ENCODE peak calls at places on chromosomes 6 and 20, in four cellular contexts. K is activated CD4-positive, alpha-beta T cell treated with anti-CD3 and anti-CD28 coated beads, Interleukin-2, amount 50 U/mL, for 24 hours; M is non-pigmented ciliary epithelial cell; E is retina. I is an unnamed sample.

GRCh38 chr6:2485116-2485515 is 239.7 kb upstream of the GMDS start:
- DNase-seq in E (no peak), K (no peak), M (no peak), I (no peak)

GRCh38 chr20:2507464-2507863 is 1.3 kb downstream of the ZNF343 start:
- DNase-seq in E (no peak), M (no peak), K (no peak), I (no peak)

GRCh38 chr20:19540401-19540800 is 217.7 kb upstream of the RIN2 start:
- DNase-seq in M (no peak), E (no peak), K (no peak), I (no peak)

GRCh38 chr6:116221067-116221466 is 32.8 kb downstream of the TSPYL4 start:
- DNase-seq in E (no peak), K (no peak), M (no peak), I (no peak)

GRCh38 chr20:57392512-57393271 is 1.5 kb downstream of the RBM38 start:
- DNase-seq in M (no peak), K (no peak), E (no peak), I (no peak)

GRCh38 chr6:126947070-126947469 is 171.4 kb upstream of the RSPO3 start:
- DNase-seq in E (no peak), M (no peak), K (no peak), I (no peak)

GRCh38 chr6:33021917-33022316 is 12.5 kb upstream of the HLA-DOA start:
- DNase-seq in M (no peak), K (no peak), E (no peak), I (no peak)

GRCh38 chr20:1710484-1710883 is 52.9 kb upstream of the SIRPG start:
- DNase-seq in E (no peak), M (no peak), K (no peak), I (no peak)

GRCh38 chr6:132648356-132648755 is 10.6 kb downstream of the TAAR1 start:
- DNase-seq in E (no peak), M (peak; percentile 55), K (no peak), I (peak; percentile 23)

GRCh38 chr6:105194591-105194990 is 14.8 kb upstream of the POPDC3 start:
- DNase-seq in M (no peak), E (no peak), K (no peak), I (no peak)

GRCh38 chr6:126753616-126754015 is 364.9 kb upstream of the RSPO3 start:
- DNase-seq in M (no peak), K (no peak), E (no peak), I (no peak)

GRCh38 chr6:24574809-24575208 is 71.2 kb downstream of the KIAA0319 start:
- DNase-seq in M (no peak), K (no peak), E (no peak), I (no peak)

GRCh38 chr6:228881-229651 is 63.2 kb upstream of the DUSP22 start:
- DNase-seq in M (no peak), E (no peak), K (no peak), I (no peak)

GRCh38 chr6:154907293-154907692 is 87.8 kb upstream of the TIAM2 start:
- DNase-seq in M (no peak), K (no peak), E (no peak), I (no peak)

GRCh38 chr6:50795574-50795973 is 23.1 kb upstream of the TFAP2B start:
- DNase-seq in E (no peak), K (no peak), M (no peak), I (no peak)

GRCh38 chr20:63553933-63554290 is at the start of gene FNDC11:
- DNase-seq in M (no peak), K (no peak), E (no peak), I (no peak)

GRCh38 chr20:5220334-5221077 is 93.7 kb downstream of the CDS2 start:
- DNase-seq in M (no peak), E (no peak), K (no peak), I (no peak)

GRCh38 chr6:19851273-19852089 is 14.3 kb downstream of the ID4 start:
- DNase-seq in M (no peak), E (peak; percentile 77), K (no peak), I (no peak)

GRCh38 chr20:57598060-57598459 is 22.2 kb downstream of the ZBP1 start:
- DNase-seq in E (no peak), K (no peak), M (no peak), I (no peak)

GRCh38 chr6:106156863-106157262 is 70.7 kb downstream of the PRDM1 start:
- DNase-seq in K (no peak), E (no peak), M (no peak), I (no peak)

GRCh38 chr6:125612400-125612846 is 137.0 kb upstream of the HEY2 start:
- DNase-seq in E (no peak), M (no peak), K (no peak), I (no peak)

GRCh38 chr6:161417712-161418457 is 144.0 kb upstream of the AGPAT4 start:
- DNase-seq in K (no peak), E (peak; percentile 63), M (peak; percentile 87), I (peak; percentile 65)

GRCh38 chr6:157151989-157152388 is 171.3 kb downstream of the TMEM242 start:
- DNase-seq in E (peak; percentile 52), K (no peak), M (peak; percentile 89), I (no peak)

GRCh38 chr6:79525272-79526100 is 11.7 kb downstream of the LCA5 start:
- DNase-seq in M (no peak), E (no peak), K (no peak), I (peak; percentile 55)

GRCh38 chr6:116267879-116268588 is 11.7 kb downstream of the TSPYL1 start:
- DNase-seq in M (no peak), K (no peak), E (no peak), I (no peak)

GRCh38 chr6:85436408-85436807 is 13.5 kb upstream of the NT5E start:
- DNase-seq in M (no peak), E (no peak), K (no peak), I (no peak)

GRCh38 chr6:5582758-5583157 is 321.4 kb downstream of the FARS2 start:
- DNase-seq in M (no peak), K (no peak), E (no peak), I (no peak)

GRCh38 chr6:36700071-36700811 is 2.6 kb downstream of the RAB44 start:
- DNase-seq in E (no peak), M (no peak), K (no peak), I (no peak)

GRCh38 chr6:113969888-113970807 is 800 bp downstream of the HDAC2 start:
- DNase-seq in M (no peak), E (peak; percentile 89), K (peak; percentile 28), I (no peak)

GRCh38 chr6:44446626-44447297 is 59.3 kb downstream of the CDC5L start:
- DNase-seq in M (peak; percentile 71), K (no peak), E (no peak), I (peak; percentile 74)

GRCh38 chr6:34491091-34491430 is 25.2 kb downstream of the PACSIN1 start:
- DNase-seq in M (no peak), K (no peak), E (no peak), I (no peak)

GRCh38 chr20:4195499-4195898 is 180.1 kb upstream of the RNF24 start:
- DNase-seq in K (no peak), M (no peak), E (peak; percentile 52), I (no peak)

GRCh38 chr20:50224553-50225255 is 34.1 kb downstream of the CEBPB start:
- DNase-seq in E (peak; percentile 20), M (peak; percentile 73), K (no peak), I (peak; percentile 77)

GRCh38 chr6:147633191-147633590 is 124.7 kb downstream of the SAMD5 start:
- DNase-seq in M (no peak), K (no peak), E (no peak), I (no peak)

GRCh38 chr6:147648936-147649335 is 140.4 kb downstream of the SAMD5 start:
- DNase-seq in E (no peak), M (no peak), K (no peak), I (no peak)

GRCh38 chr6:111759413-111759835 is 113.8 kb downstream of the FYN start:
- DNase-seq in K (no peak), E (no peak), M (no peak), I (no peak)

GRCh38 chr20:63133481-63134091 is 82.3 kb downstream of the YTHDF1 start:
- DNase-seq in M (no peak), K (no peak), E (peak; percentile 1), I (no peak)

GRCh38 chr6:150142304-150142656 is 564 bp upstream of the PPP1R14C start:
- DNase-seq in K (no peak), E (no peak), M (no peak), I (peak; percentile 89)